ENCODE peak calls at places on chromosomes 3 and 15, in four cellular contexts. T, D, E and I are unnamed samples.

GRCh38 chr3:194404365-194405140 is 5.5 kb upstream of the GP5 start:
- DNase-seq in E (no peak), D (peak; percentile 49), T (no peak), I (peak; percentile 63)

GRCh38 chr15:64614519-64614918 is 154.1 kb downstream of the ZNF609 start:
- DNase-seq in E (no peak), D (no peak), T (no peak), I (no peak)

GRCh38 chr15:55253580-55253979 is 36.0 kb downstream of the RAB27A start:
- DNase-seq in D (no peak), E (no peak), T (no peak), I (peak; percentile 55)

GRCh38 chr15:64911317-64912186 is at the start of gene ANKDD1A:
- DNase-seq in D (peak; percentile 26), E (peak; percentile 78), T (peak; percentile 94), I (peak; percentile 10)

GRCh38 chr3:37968784-37969600 is 21.6 kb upstream of the VILL start:
- DNase-seq in T (no peak), D (no peak), E (no peak), I (no peak)

GRCh38 chr3:195271859-195272243 is 892 bp upstream of the XXYLT1 start:
- DNase-seq in E (no peak), T (no peak), D (no peak), I (no peak)

GRCh38 chr3:45993421-45994027 is 2.1 kb downstream of the FYCO1 start:
- DNase-seq in E (no peak), T (no peak), D (no peak), I (peak; percentile 27)

GRCh38 chr3:85801955-85802354 is 843.2 kb downstream of the CADM2 start:
- DNase-seq in E (peak; percentile 31), T (peak; percentile 14), D (no peak), I (peak; percentile 10)

GRCh38 chr3:194396561-194396896 is 2.5 kb downstream of the GP5 start:
- DNase-seq in E (no peak), D (no peak), T (no peak), I (no peak)

GRCh38 chr3:120428904-120429303 is 21.9 kb downstream of the FSTL1 start:
- DNase-seq in E (no peak), T (no peak), D (no peak), I (no peak)

DNA sequence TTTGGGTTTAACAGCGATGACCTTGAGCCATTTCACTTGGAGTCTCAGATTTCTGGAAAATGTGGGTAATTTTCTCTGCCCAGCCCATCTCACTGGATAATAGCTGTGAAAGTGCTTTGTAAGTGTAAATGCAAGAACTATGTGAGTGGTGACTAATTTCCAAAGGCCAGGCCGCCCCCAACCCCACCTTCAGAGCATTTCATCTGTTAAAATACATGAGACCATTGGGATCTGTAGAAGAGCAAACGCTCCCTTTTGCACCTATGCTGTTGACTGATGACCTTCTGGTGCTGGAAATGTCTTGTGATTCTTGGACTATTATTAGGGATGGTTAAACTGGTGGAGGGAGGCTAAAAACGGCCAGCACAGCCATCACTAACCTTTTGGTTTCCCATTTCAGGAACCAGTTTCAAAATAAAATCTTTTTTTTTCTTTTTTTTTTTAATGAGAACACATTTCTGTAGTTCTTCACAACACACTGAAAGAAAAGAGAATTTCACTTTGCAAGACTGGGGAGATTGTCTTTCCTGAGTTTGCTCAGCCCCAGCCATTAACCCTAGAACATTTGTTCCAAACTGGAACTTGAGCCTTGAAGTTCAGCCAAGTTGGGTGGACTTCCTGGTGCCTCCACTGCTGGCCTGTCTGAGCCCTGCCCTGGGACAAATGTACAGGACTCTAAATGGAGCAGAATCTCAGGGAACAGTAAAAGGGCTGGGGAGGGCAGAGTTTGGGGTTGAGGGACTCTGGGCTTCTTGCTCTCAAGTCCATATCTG is 196.6 kb upstream of the LPP start:
- DNase-seq in E (no peak), T (no peak), D (no peak), I (no peak)
- TF ChIP-seq MAX in E (no peak), T (no peak), D (no peak), I (no peak)

DNA sequence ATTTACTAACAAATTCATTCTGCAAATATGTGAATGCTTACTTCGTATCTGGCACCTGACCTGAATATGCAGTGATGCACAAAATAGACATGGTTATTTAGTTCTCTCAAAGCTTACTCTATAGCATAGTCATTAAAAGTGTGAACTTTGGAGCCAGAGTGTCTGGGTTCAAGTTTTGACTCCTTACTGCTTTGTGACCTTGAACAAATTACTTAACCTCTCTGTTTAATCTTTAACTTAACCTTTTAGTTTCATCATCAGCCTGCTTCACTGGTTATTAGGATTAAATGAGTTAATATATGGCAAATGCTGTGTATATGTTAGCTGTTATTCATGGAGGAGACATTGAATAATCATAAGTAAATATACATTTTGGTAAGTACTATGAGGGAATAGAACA is 12.1 kb upstream of the MGA start:
- DNase-seq in E (no peak), T (no peak), D (no peak), I (no peak)
- TF ChIP-seq MAX in E (no peak), T (no peak), D (no peak), I (no peak)

GRCh38 chr3:111923821-111924220 is 55.0 kb upstream of the ABHD10 start:
- DNase-seq in E (no peak), D (no peak), T (no peak), I (no peak)
- TF ChIP-seq MAX in E (no peak), D (no peak), T (no peak), I (no peak)

DNA sequence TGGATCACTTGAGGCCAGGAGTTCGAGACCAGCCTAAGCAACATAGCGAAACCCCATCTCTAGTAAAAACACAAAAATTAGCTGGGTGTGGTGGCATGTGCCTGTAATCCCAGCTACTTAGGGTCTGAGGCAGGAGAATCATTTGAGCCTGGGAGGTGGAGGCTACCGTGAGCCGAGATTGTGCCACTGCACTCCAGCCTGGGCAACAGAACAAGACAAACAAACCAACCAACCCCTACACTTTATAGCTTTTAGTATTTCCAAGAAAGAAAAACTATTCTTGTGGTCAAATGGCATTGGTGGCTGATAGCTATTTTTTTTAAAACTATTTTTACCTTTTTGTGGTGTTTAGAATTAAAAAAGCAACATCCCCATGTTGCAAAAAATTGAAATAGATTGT is 7.2 kb downstream of the TMEM45A start:
- DNase-seq in D (no peak), E (no peak), T (no peak), I (no peak)
- TF ChIP-seq MAX in D (no peak), E (no peak), T (no peak), I (no peak)

GRCh38 chr3:191802671-191803070 is 341.7 kb downstream of the PYDC2 start:
- DNase-seq in T (no peak), D (no peak), E (no peak), I (no peak)
- TF ChIP-seq MAX in T (no peak), D (no peak), E (no peak), I (no peak)